ENCODE peak calls at places on chromosomes 16 and 17, in six cellular contexts. P is AG09319; U is progenitor cell of endocrine pancreas; I is CD8-positive, alpha-beta T cell; E is A673; S is cardiac fibroblast. V is an unnamed sample.
A peak's percentile ranks its signal among the peaks of the same experiment; 100 is the strongest.

GRCh38 chr17:3535253-3535995 is 22.2 kb downstream of the TRPV3 start:
- DNase-seq in P (peak; percentile 31), U (peak; percentile 49), I (peak; percentile 52), E (peak; percentile 89), S (peak; percentile 77), V (peak; percentile 26)

GRCh38 chr17:69761767-69762321 is 313.2 kb upstream of the KCNJ16 start:
- DNase-seq in P (peak; percentile 88), U (no peak), I (no peak), E (no peak), S (peak; percentile 97), V (peak; percentile 63)

GRCh38 chr17:42906772-42907171 is 6.2 kb downstream of the G6PC1 start:
- DNase-seq in P (no peak), U (no peak), I (no peak), E (no peak), S (no peak), V (no peak)

GRCh38 chr16:82506734-82507133 is 120.0 kb upstream of the CDH13 start:
- DNase-seq in P (no peak), U (no peak), I (no peak), E (no peak), S (no peak), V (no peak)

GRCh38 chr17:43769426-43769825 is 9.4 kb downstream of the DUSP3 start:
- DNase-seq in P (no peak), U (no peak), I (no peak), E (no peak), S (no peak), V (no peak)

GRCh38 chr16:87653234-87653633 is 50.9 kb downstream of the JPH3 start:
- DNase-seq in P (no peak), U (no peak), I (no peak), E (no peak), S (peak; percentile 18), V (no peak)

GRCh38 chr17:42133461-42134041 is 10.9 kb downstream of the HSPB9 start:
- DNase-seq in P (no peak), U (no peak), I (peak; percentile 57), E (no peak), S (no peak), V (no peak)

GRCh38 chr17:72115789-72116520 is 4.9 kb upstream of the SOX9 start:
- DNase-seq in P (no peak), U (no peak), I (no peak), E (no peak), S (no peak), V (no peak)

GRCh38 chr16:88884569-88885271 is 18.3 kb upstream of the PABPN1L start:
- DNase-seq in P (no peak), U (no peak), I (no peak), E (no peak), S (no peak), V (no peak)

GRCh38 chr16:90019543-90020259 is 445 bp upstream of the DBNDD1 start:
- DNase-seq in P (no peak), U (peak; percentile 74), I (peak; percentile 41), E (peak; percentile 70), S (peak; percentile 67), V (peak; percentile 12)

GRCh38 chr16:78763821-78764440 is 664.5 kb downstream of the WWOX start:
- DNase-seq in P (no peak), U (no peak), I (peak; percentile 1), E (no peak), S (no peak), V (no peak)

GRCh38 chr17:39671651-39672521 is 3.6 kb downstream of the PNMT start:
- DNase-seq in P (no peak), U (no peak), I (no peak), E (no peak), S (peak; percentile 37), V (no peak)

GRCh38 chr16:51390877-51391276 is 239.8 kb upstream of the SALL1 start:
- DNase-seq in P (no peak), U (no peak), I (no peak), E (no peak), S (no peak), V (no peak)

GRCh38 chr17:76262732-76263344 is 2.3 kb upstream of the UBALD2 start:
- DNase-seq in P (no peak), U (no peak), I (no peak), E (no peak), S (no peak), V (no peak)

GRCh38 chr17:33169580-33170285 is 123.4 kb downstream of the ASIC2 start:
- DNase-seq in P (peak; percentile 19), U (no peak), I (no peak), E (no peak), S (peak; percentile 14), V (peak; percentile 32)

GRCh38 chr17:17491031-17491471 is 5.1 kb downstream of the RASD1 start:
- DNase-seq in P (no peak), U (no peak), I (no peak), E (no peak), S (no peak), V (no peak)

GRCh38 chr17:50562266-50563094 is 2.0 kb downstream of the CACNA1G start:
- DNase-seq in P (no peak), U (no peak), I (no peak), E (no peak), S (no peak), V (no peak)

GRCh38 chr17:16120937-16121336 is 94.4 kb downstream of the NCOR1 start:
- DNase-seq in P (no peak), U (no peak), I (no peak), E (no peak), S (no peak), V (no peak)

GRCh38 chr16:89014611-89015230 is 37.7 kb upstream of the CBFA2T3 start:
- DNase-seq in P (no peak), U (no peak), I (no peak), E (no peak), S (no peak), V (no peak)

GRCh38 chr16:88451586-88452484 is 1.2 kb upstream of the ZFPM1 start:
- DNase-seq in P (no peak), U (no peak), I (no peak), E (peak; percentile 35), S (no peak), V (no peak)

GRCh38 chr16:51449441-51449840 is 298.4 kb upstream of the SALL1 start:
- DNase-seq in P (no peak), U (no peak), I (no peak), E (no peak), S (no peak), V (no peak)

DNA sequence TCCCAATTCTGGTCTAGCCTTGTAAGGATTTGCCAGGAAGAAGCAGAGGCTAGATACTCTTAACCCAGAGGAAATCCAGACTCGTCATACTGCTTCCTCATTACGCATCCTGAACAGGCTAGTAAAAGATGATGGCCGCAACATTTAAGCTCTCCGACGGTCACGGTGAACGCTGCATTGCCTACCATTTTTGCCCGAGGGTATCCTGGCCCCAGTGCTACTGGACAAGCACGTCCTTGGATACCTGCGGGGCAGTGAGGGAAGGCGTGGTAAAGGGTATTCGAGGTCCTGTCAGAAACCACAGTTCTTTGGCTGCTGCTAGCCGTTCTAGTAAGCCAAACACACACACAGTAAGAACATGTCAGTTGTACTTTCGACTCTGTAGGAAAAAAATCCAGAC is 36.6 kb downstream of the METTL16 start:
- DNase-seq in P (no peak), U (no peak), I (no peak), E (no peak), S (no peak), V (no peak)
- TF ChIP-seq CTCF in P (no peak), U (no peak), I (no peak), E (no peak), S (no peak), V (no peak)

GRCh38 chr16:4352843-4353242 is 1.7 kb upstream of the PAM16 start:
- DNase-seq in P (no peak), U (no peak), I (no peak), E (no peak), S (no peak), V (no peak)

GRCh38 chr16:4350365-4350786 is 745 bp downstream of the PAM16 start:
- DNase-seq in P (no peak), U (no peak), I (no peak), E (no peak), S (no peak), V (no peak)

GRCh38 chr16:4351880-4352279 is 759 bp upstream of the PAM16 start:
- DNase-seq in P (no peak), U (no peak), I (no peak), E (no peak), S (peak; percentile 69), V (no peak)

GRCh38 chr16:4349332-4349731 is 1.8 kb downstream of the PAM16 start:
- DNase-seq in P (no peak), U (no peak), I (no peak), E (no peak), S (no peak), V (no peak)

DNA sequence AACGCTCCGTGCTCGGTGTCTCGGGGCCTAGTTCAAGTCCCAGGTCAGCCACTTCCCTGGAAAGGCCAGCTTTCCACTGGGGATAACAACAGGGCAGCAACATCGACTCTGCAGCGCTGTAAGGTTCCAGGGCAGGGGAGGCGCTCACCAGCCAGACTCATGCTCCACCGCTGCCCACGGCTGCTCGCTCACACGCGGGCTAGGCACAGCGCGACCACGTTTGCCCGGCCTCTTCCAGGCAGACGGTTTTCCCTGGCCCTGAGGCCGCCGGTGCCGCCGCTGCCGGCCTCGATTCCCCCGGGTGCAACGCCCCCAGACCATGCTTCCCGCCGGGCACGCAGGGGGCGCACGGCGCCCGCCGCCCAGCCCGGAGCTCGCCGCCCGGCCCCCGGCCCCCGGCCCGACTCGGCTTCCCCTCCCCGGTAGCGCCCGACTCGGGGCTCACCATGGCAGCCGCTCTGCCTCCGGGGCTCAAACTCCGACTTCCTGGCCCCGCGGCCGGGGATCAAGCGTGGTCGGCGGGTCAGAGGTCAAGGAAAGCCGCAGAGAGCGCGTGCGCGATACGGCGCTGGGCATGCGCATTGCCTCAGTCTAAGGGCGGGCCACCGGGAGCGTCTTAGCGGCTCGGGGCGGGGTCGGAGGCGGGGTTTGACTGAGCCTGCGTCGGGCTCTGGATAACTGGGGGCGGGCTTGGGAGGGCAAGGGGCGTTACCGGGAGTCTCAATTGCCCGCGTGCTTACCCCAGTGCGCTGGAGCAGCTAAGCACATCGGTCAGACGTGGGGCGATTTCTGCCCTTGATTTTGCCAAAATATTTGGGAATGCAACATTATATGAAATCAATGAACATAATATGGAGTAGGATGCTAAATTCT is at the start of gene PAM16:
- DNase-seq in P (peak; percentile 82), U (peak; percentile 98), I (peak; percentile 98), E (peak; percentile 97), S (peak; percentile 94), V (peak; percentile 75)
- TF ChIP-seq CTCF in P (no peak), U (peak; percentile 34), I (no peak), E (peak; percentile 20), S (no peak), V (no peak)

GRCh38 chr16:30053376-30054015 is 12.1 kb upstream of the ALDOA start:
- DNase-seq in P (no peak), U (no peak), I (no peak), E (peak; percentile 92), S (peak; percentile 50), V (no peak)

GRCh38 chr16:30052671-30053372 is 12.7 kb upstream of the ALDOA start:
- DNase-seq in P (peak; percentile 75), U (peak; percentile 82), I (peak; percentile 92), E (peak; percentile 95), S (peak; percentile 95), V (no peak)

GRCh38 chr16:30046588-30046987 is 15.5 kb upstream of the TLCD3B start:
- DNase-seq in P (no peak), U (no peak), I (no peak), E (no peak), S (no peak), V (no peak)

GRCh38 chr16:30051518-30051917 is 14.0 kb upstream of the ALDOA start:
- DNase-seq in P (no peak), U (no peak), I (no peak), E (no peak), S (peak; percentile 82), V (no peak)

GRCh38 chr16:30049871-30050270 is 15.7 kb upstream of the ALDOA start:
- DNase-seq in P (no peak), U (no peak), I (no peak), E (no peak), S (no peak), V (no peak)
- TF ChIP-seq CTCF in P (no peak), U (no peak), I (no peak), E (no peak), S (no peak), V (no peak)

GRCh38 chr17:27747462-27748359 is 52.6 kb downstream of the NOS2 start:
- DNase-seq in P (no peak), U (no peak), I (no peak), E (peak; percentile 10), S (no peak), V (no peak)
- TF ChIP-seq CTCF in P (peak; percentile 4), U (peak; percentile 53), I (no peak), E (peak; percentile 36), S (peak; percentile 30), V (peak; percentile 42)